ENCODE peak calls at places on chromosome X, in six cellular contexts. W is IMR-90, F is lower lobe of right lung, Q is left lung, P is MM.1S, S is stomach. T is an unnamed sample.

GRCh38 chrX:132023896-132024386 is 839 bp downstream of the STK26 start:
- DNase-seq in W (no peak), F (peak; percentile 56), Q (peak; percentile 36), P (peak; percentile 35), S (no peak), T (no peak)

GRCh38 chrX:72272868-72273267 is 4.2 kb downstream of the RPS4X start:
- DNase-seq in W (peak; percentile 76), F (no peak), Q (no peak), P (no peak), S (no peak), T (peak; percentile 58)

GRCh38 chrX:100994352-100995281 is 25.1 kb downstream of the ARL13A start:
- DNase-seq in W (peak; percentile 68), F (no peak), Q (no peak), P (no peak), S (no peak), T (no peak)

GRCh38 chrX:103248553-103248952 is 6.4 kb downstream of the TCEAL8 start:
- DNase-seq in W (peak; percentile 10), F (no peak), Q (no peak), P (no peak), S (no peak), T (no peak)

GRCh38 chrX:142238536-142238935 is 33.4 kb upstream of the MAGEC2 start:
- DNase-seq in W (no peak), F (no peak), Q (no peak), P (no peak), S (no peak), T (no peak)

GRCh38 chrX:101931494-101932248 is at the start of gene ZMAT1:
- DNase-seq in W (peak; percentile 43), F (peak; percentile 96), Q (peak; percentile 93), P (peak; percentile 92), S (peak; percentile 91), T (peak; percentile 38)

GRCh38 chrX:78029663-78030062 is 60.2 kb upstream of the PGAM4 start:
- DNase-seq in W (peak; percentile 33), F (no peak), Q (no peak), P (peak; percentile 44), S (no peak), T (no peak)

GRCh38 chrX:78104447-78105176 is 564 bp downstream of the PGK1 start:
- DNase-seq in W (peak; percentile 31), F (peak; percentile 78), Q (peak; percentile 62), P (peak; percentile 53), S (peak; percentile 57), T (peak; percentile 50)

GRCh38 chrX:80223922-80224579 is 196.2 kb upstream of the TENT5D start:
- DNase-seq in W (no peak), F (no peak), Q (no peak), P (no peak), S (no peak), T (no peak)

GRCh38 chrX:66012094-66012534 is 27.8 kb downstream of the VSIG4 start:
- DNase-seq in W (no peak), F (no peak), Q (no peak), P (peak; percentile 93), S (peak; percentile 31), T (no peak)

GRCh38 chrX:70128071-70128470 is 5.2 kb upstream of the IGBP1 start:
- DNase-seq in W (no peak), F (no peak), Q (no peak), P (no peak), S (no peak), T (no peak)

GRCh38 chrX:97389761-97390192 is 506.1 kb downstream of the RPA4 start:
- DNase-seq in W (peak; percentile 84), F (no peak), Q (no peak), P (no peak), S (no peak), T (peak; percentile 5)

GRCh38 chrX:82676386-82676785 is 831.7 kb upstream of the POU3F4 start:
- DNase-seq in W (no peak), F (no peak), Q (no peak), P (no peak), S (no peak), T (no peak)

GRCh38 chrX:2627272-2627867 is 63.7 kb upstream of the CD99 start:
- DNase-seq in W (peak; percentile 27), F (no peak), Q (no peak), P (peak; percentile 48), S (peak; percentile 36), T (no peak)

GRCh38 chrX:20477836-20478532 is 211.3 kb upstream of the RPS6KA3 start:
- DNase-seq in W (no peak), F (peak; percentile 48), Q (peak; percentile 46), P (no peak), S (no peak), T (no peak)

GRCh38 chrX:107979534-107979933 is 2.6 kb downstream of the TEX13B start:
- DNase-seq in W (no peak), F (no peak), Q (no peak), P (no peak), S (no peak), T (no peak)

GRCh38 chrX:46244451-46244850 is 300.8 kb downstream of the ZNF674 start:
- DNase-seq in W (no peak), F (no peak), Q (no peak), P (no peak), S (no peak), T (peak; percentile 4)

GRCh38 chrX:67544281-67544680 is 460 bp downstream of the AR start:
- DNase-seq in W (no peak), F (peak; percentile 34), Q (peak; percentile 38), P (peak; percentile 18), S (peak; percentile 30), T (peak; percentile 13)

GRCh38 chrX:10761447-10761846 is 141.1 kb upstream of the MID1 start:
- DNase-seq in W (no peak), F (no peak), Q (no peak), P (no peak), S (no peak), T (no peak)

GRCh38 chrX:12920990-12921389 is 14.6 kb downstream of the TLR8 start:
- DNase-seq in W (no peak), F (no peak), Q (no peak), P (no peak), S (no peak), T (no peak)

GRCh38 chrX:12921886-12922599 is 15.6 kb downstream of the TLR8 start:
- DNase-seq in W (no peak), F (no peak), Q (no peak), P (no peak), S (no peak), T (no peak)

GRCh38 chrX:12919620-12920019 is 13.2 kb downstream of the TLR8 start:
- DNase-seq in W (no peak), F (no peak), Q (no peak), P (no peak), S (no peak), T (no peak)

GRCh38 chrX:12919051-12919450 is 12.6 kb downstream of the TLR8 start:
- DNase-seq in W (no peak), F (no peak), Q (no peak), P (no peak), S (no peak), T (no peak)

DNA sequence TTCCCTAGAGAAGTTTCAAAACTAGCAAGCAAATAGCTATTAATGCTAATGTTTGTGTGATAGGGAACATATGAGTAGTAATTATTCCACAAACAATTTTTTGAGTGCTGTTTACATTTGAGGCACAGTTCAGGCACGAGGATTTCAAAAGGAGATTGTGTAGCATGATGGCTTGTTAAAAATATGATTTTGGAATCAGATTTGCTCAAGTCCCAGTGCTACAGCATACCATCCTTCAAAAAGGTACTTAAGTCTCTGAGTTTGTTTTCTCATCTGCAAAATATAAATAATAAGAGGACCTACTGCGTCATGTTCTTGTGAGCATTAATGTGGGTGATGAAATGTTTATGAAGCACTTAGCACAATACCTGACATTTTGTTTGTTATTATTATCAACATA is 11.3 kb downstream of the TLR8 start:
- DNase-seq in W (no peak), F (no peak), Q (no peak), P (no peak), S (no peak), T (no peak)
- H3K27me3 ChIP-seq in W (no peaks in the 10 kb centered on the region), F (no peaks in the 10 kb centered on the region), Q (no peaks in the 10 kb centered on the region), P (no peaks in the 10 kb centered on the region), S (no peaks in the 10 kb centered on the region), T (no peaks in the 10 kb centered on the region)

DNA sequence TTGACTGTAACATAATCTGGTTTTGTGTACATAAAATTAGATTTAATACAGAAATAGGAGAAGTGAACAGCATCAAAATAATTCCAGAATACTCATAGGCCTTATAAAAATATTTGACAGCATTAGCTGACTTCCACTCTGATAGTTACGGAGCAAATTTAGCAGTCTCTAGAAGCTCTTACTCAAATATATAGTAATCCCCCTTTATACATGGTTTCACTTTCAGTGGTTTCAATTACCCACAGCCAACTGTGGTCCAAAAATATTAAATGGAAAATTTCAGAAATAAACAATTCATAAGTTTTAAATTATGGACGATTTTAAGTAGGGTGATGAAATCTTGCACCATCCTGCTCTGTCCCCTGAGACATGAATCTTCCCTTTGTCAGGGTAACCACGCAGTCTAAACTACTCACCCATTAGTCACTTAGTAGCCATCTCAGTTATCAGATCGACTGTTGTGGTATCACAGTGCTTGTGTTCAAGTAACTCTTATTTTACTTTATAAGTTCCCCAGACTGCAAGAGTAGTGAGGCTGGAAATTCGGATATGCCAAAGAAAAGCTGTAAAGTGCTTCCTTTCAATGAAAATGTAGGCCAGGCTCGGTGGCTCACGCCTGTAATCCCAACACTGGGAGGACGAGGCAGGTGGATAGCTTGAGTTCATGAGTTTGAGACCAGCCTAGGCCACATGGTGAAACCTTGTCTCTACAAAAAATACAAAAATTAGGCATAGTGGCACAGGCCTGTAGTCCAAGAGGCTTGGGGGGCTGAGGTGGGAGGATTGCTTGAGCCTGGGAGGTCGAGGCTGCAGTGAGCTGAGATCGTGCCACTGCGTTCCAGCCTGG is 17.2 kb upstream of the RTL9 start:
- DNase-seq in W (peak; percentile 91), F (no peak), Q (no peak), P (no peak), S (no peak), T (peak; percentile 21)
- H3K4me3 ChIP-seq in W (no peak overlapping the region), F (no peak overlapping the region), Q (no peak overlapping the region), P (no peak overlapping the region), S (no peak overlapping the region), T (peak overlapping the region; percentile 18)

DNA sequence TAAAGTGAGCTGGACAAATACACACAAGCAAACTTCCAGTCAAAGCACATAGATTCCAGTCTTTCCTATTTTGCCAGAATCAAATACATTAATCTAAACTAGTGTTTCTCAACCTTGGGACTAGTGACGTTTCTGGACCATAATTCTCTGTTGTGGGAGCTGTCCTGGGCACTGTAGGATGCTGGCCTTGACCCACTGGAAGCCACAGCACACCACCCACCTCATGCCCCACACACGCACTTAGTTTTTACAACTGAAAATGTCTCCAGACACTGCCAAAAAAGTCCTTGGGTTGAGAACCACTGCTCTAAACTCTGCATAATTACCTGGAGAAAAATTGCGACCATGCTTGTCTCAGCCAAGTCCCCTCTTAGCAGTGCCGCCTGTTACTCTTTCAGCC is 57.6 kb downstream of the MAP3K15 start:
- DNase-seq in W (no peak), F (no peak), Q (no peak), P (no peak), S (no peak), T (no peak)
- H3K27me3 ChIP-seq in W (no peaks in the 10 kb centered on the region), F (no peaks in the 10 kb centered on the region), Q (no peaks in the 10 kb centered on the region), P (no peaks in the 10 kb centered on the region), S (no peaks in the 10 kb centered on the region), T (no peaks in the 10 kb centered on the region)

DNA sequence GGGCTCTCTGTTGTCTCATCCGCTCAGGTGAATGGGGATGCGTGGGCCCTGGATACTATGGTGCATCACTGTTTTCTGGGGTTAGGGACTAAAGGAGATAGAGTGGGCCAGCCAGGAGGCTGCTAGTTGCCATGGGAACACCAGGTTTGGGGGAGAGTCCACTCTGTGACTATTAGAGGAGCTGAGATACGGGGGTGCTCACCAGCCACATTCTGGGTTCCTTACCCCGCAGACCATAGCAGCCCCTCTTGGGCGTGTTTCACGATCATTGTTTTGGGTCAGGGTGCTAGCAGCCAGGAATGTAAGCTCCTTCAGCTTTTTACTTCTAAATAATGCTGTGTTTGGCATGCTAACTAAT is 4.6 kb downstream of the EFNB1 start:
- DNase-seq in W (no peak), F (no peak), Q (no peak), P (no peak), S (no peak), T (no peak)
- H3K4me3 ChIP-seq in W (no peak overlapping the region), F (peak overlapping the region; percentile 75), Q (no peak overlapping the region), P (no peak overlapping the region), S (no peak overlapping the region), T (no peak overlapping the region)

T was measured in MG63.